ENCODE peak calls at places on chromosomes 5 and 9, in four cellular contexts. J is left ventricle myocardium inferior, C is endothelial cell, B is GM20000. E is an unnamed sample.

GRCh38 chr5:142246263-142246662 is 78.6 kb downstream of the SPRY4 start:
- DNase-seq in J (no peak), C (no peak), B (no peak), E (no peak)

GRCh38 chr9:136250676-136251075 is 5.1 kb upstream of the QSOX2 start:
- DNase-seq in J (no peak), C (no peak), B (no peak), E (no peak)

GRCh38 chr9:132651259-132651658 is 18.5 kb downstream of the DDX31 start:
- DNase-seq in J (no peak), C (peak), B (no peak), E (no peak)

GRCh38 chr5:138354926-138355378 is 2.5 kb downstream of the KDM3B start:
- DNase-seq in J (no peak), C (peak), B (peak), E (peak)

GRCh38 chr9:71763752-71764332 is 4.5 kb downstream of the CEMIP2 start:
- DNase-seq in J (no peak), C (no peak), B (no peak), E (no peak)

GRCh38 chr9:101705135-101705661 is 33.2 kb downstream of the GRIN3A start:
- DNase-seq in J (peak), C (peak), B (no peak), E (no peak)

GRCh38 chr5:176793343-176793699 is 17.0 kb upstream of the UNC5A start:
- DNase-seq in J (no peak), C (no peak), B (no peak), E (no peak)

GRCh38 chr5:143235423-143235822 is 168.1 kb downstream of the NR3C1 start:
- DNase-seq in J (no peak), C (no peak), B (no peak), E (no peak)

GRCh38 chr5:83974151-83974822 is 253.6 kb upstream of the HAPLN1 start:
- DNase-seq in J (no peak), C (no peak), B (no peak), E (no peak)

GRCh38 chr5:75622564-75622963 is 11.3 kb downstream of the ANKDD1B start:
- DNase-seq in J (no peak), C (no peak), B (no peak), E (no peak)

GRCh38 chr5:4295663-4296339 is 700.2 kb downstream of the IRX1 start:
- DNase-seq in J (no peak), C (peak), B (no peak), E (no peak)
- TF ChIP-seq CTCF in J (peak), C (peak), B (no peak), E (no peak)

GRCh38 chr5:109959652-109960051 is 269.9 kb downstream of the MAN2A1 start:
- DNase-seq in J (no peak), C (no peak), B (no peak), E (no peak)
- TF ChIP-seq CTCF in J (peak), C (peak), B (no peak), E (no peak)

GRCh38 chr9:128056086-128056485 is 11.0 kb downstream of the NAIF1 start:
- DNase-seq in J (no peak), C (no peak), B (no peak), E (no peak)
- TF ChIP-seq CTCF in J (no peak), C (no peak), B (no peak), E (no peak)

DNA sequence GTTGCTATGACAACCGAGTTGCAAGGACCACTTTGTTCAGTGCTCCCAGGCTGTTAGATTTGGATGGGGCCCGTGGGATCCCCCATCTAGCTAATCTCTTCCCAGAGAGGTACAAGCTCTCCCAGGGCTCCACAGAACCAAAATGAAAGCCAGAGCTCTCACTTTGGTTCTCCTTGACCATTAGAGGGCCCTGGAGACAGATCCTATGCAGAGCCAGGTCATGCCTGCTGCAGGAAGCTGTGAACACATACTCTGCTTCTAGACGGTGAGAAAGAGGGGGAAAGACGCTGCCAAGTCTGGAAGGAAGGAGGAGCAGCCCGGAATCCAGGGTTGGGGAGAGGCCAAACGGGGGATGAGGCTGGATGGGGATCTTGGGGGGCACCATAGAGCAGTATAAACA is 224.5 kb downstream of the GABBR2 start:
- DNase-seq in J (no peak), C (no peak), B (no peak), E (no peak)
- TF ChIP-seq CTCF in J (no peak), C (no peak), B (no peak), E (no peak)

DNA sequence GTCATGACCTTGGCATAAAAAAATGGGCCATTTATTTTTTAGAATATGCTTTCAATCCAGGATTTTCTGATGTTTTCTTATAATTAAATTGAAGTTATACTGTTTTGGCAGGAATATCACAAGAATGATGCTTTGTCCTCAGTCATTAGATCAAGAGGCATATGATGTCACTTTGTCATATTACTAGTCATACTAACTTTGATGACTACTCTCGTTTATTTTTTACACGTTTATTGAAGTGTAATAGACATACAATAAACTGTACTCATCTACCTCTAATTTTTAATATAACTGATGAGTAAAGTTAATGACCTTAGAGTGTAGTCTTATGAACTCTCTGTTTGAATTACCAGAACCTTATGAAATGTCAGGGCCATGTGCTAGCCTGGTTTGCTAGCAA is 56.4 kb downstream of the PBX3 start:
- DNase-seq in J (no peak), C (no peak), B (no peak), E (no peak)
- TF ChIP-seq CTCF in J (no peak), C (no peak), B (no peak), E (no peak)

E was measured in GM10248.